ENCODE peak calls at places on chromosomes 7 and 10, in eight cellular contexts. O is psoas muscle, X is IMR-90, C is kidney, Q is MM.1S, W is thyroid gland, Y is upper lobe of left lung, D is body of pancreas. K is an unnamed sample. For H3K4me1, the result is how much of the 10 kb centered on the place peaks cover.

GRCh38 chr10:130817674-130818073 is 493.8 kb downstream of the TCERG1L start:
- DNase-seq in C (no peak), W (no peak), D (no peak), Y (no peak), X (no peak), O (no peak), Q (no peak), K (no peak)

GRCh38 chr7:32298403-32299132 is 191.6 kb downstream of the LSM5 start:
- DNase-seq in O (peak), C (peak), X (no peak), W (peak), Q (no peak), Y (no peak), D (no peak), K (no peak)

GRCh38 chr10:72126184-72126871 is 38.0 kb upstream of the SPOCK2 start:
- DNase-seq in D (no peak), W (no peak), Y (no peak), C (no peak), Q (peak), X (peak), O (no peak), K (no peak)

GRCh38 chr7:46486264-46487206 is 565.5 kb upstream of the IGFBP3 start:
- DNase-seq in W (peak), Q (no peak), D (no peak), Y (no peak), C (peak), O (peak), X (peak), K (peak)

GRCh38 chr7:50661345-50662058 is 96.3 kb upstream of the DDC start:
- DNase-seq in Y (no peak), W (no peak), C (no peak), O (no peak), Q (peak), D (no peak), X (no peak), K (no peak)

GRCh38 chr10:131888186-131888604 is 12.6 kb upstream of the PPP2R2D start:
- DNase-seq in O (no peak), X (no peak), C (peak), Y (no peak), D (no peak), Q (no peak), W (no peak), K (no peak)

GRCh38 chr7:584122-584465 is 64.4 kb upstream of the PDGFA start:
- DNase-seq in W (no peak), O (peak), D (no peak), C (peak), Q (no peak), X (no peak), Y (no peak), K (peak)

GRCh38 chr7:133670250-133670649 is 417.4 kb downstream of the EXOC4 start:
- DNase-seq in D (no peak), O (no peak), W (no peak), C (no peak), X (no peak), Y (no peak), Q (no peak), K (no peak)

GRCh38 chr7:5682889-5683670 is 98.4 kb downstream of the RNF216 start:
- DNase-seq in W (no peak), D (no peak), O (no peak), X (no peak), Q (no peak), C (no peak), Y (no peak), K (no peak)

GRCh38 chr10:60979667-60980104 is 35.7 kb upstream of the RHOBTB1 start:
- DNase-seq in O (no peak), Y (no peak), W (no peak), D (no peak), Q (no peak), X (no peak), C (no peak), K (no peak)

GRCh38 chr10:70765794-70766594 is 19.2 kb downstream of the TBATA start:
- DNase-seq in Q (no peak), D (peak), W (no peak), C (no peak), O (no peak), X (no peak), Y (peak), K (no peak)

GRCh38 chr10:133154996-133155778 is 4.8 kb upstream of the KNDC1 start:
- DNase-seq in O (no peak), Q (no peak), C (no peak), D (no peak), X (no peak), W (no peak), Y (no peak), K (no peak)

GRCh38 chr10:109429956-109430760 is 493.2 kb downstream of the XPNPEP1 start:
- DNase-seq in W (peak), X (peak), Q (no peak), Y (no peak), O (no peak), D (no peak), C (no peak), K (no peak)

GRCh38 chr7:101657171-101657570 is 28.1 kb upstream of the MYL10 start:
- DNase-seq in C (no peak), O (no peak), D (no peak), Q (no peak), Y (no peak), W (no peak), X (no peak), K (no peak)

GRCh38 chr10:125146791-125147604 is 13.4 kb downstream of the CTBP2 start:
- DNase-seq in X (peak), D (no peak), Q (peak), Y (peak), C (no peak), O (no peak), W (no peak), K (peak)

GRCh38 chr10:125148021-125148439 is 12.3 kb downstream of the CTBP2 start:
- DNase-seq in X (no peak), D (peak), O (peak), W (peak), Y (peak), Q (no peak), C (no peak), K (peak)

GRCh38 chr10:125151170-125151823 is 9.1 kb downstream of the CTBP2 start:
- DNase-seq in C (peak), O (no peak), W (no peak), D (no peak), Q (no peak), X (no peak), Y (no peak), K (no peak)

GRCh38 chr10:125149278-125150047 is 10.9 kb downstream of the CTBP2 start:
- DNase-seq in D (no peak), C (peak), Q (no peak), O (peak), X (peak), W (peak), Y (peak), K (peak)

GRCh38 chr10:125148576-125148975 is 11.8 kb downstream of the CTBP2 start:
- DNase-seq in X (no peak), Y (no peak), W (no peak), D (no peak), Q (no peak), O (no peak), C (no peak), K (no peak)
- H3K4me1 ChIP-seq in X (under half), Y (half or more), W (half or more), D (half or more), Q (under half), O (half or more), C (half or more), K (half or more)

GRCh38 chr7:17474724-17475344 is 176.4 kb downstream of the AHR start:
- DNase-seq in C (no peak), O (no peak), D (no peak), Q (no peak), W (no peak), Y (no peak), X (no peak), K (no peak)
- TF ChIP-seq CTCF in C (no peak), O (no peak), D (no peak), Q (peak), W (no peak), Y (no peak), X (no peak), K (no peak)

DNA sequence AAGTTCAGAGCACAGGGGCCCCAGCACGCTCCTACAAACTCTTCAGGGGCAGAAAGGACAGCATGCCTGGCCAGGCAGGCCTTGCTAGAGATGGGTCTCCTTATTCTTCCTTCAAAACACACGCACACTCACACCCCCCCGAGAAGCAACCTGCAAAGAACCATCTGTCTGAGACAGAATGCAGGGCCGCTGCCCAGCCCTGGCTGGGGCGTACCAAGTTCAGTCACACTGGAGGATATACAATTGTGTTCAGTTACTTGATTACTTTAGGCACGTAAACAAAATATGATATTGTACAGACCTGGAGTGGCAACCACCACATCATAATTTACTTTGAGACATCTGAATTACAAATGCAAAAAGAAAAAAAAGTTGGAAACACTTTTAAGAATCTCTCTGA is 5.7 kb downstream of the FAM53B start:
- DNase-seq in W (no peak), D (no peak), Y (no peak), X (no peak), Q (no peak), O (no peak), C (peak), K (peak)
- H3K4me1 ChIP-seq in W (half or more), D (half or more), Y (half or more), X (under half), Q (under half), O (half or more), C (half or more), K (half or more)

GRCh38 chr7:99199226-99199625 is 8.7 kb downstream of the KPNA7 start:
- DNase-seq in D (no peak), C (no peak), W (no peak), Y (no peak), X (no peak), Q (no peak), O (no peak), K (no peak)

GRCh38 chr7:99194301-99194700 is 13.6 kb downstream of the KPNA7 start:
- DNase-seq in O (no peak), X (no peak), D (no peak), C (no peak), Q (no peak), W (no peak), Y (no peak), K (no peak)

GRCh38 chr7:99197498-99197897 is 10.4 kb downstream of the KPNA7 start:
- DNase-seq in W (no peak), D (no peak), O (no peak), C (no peak), X (no peak), Y (no peak), Q (no peak), K (no peak)

GRCh38 chr7:99195867-99196266 is 12.0 kb downstream of the KPNA7 start:
- DNase-seq in C (no peak), W (no peak), D (no peak), Y (no peak), X (no peak), O (no peak), Q (no peak), K (no peak)

DNA sequence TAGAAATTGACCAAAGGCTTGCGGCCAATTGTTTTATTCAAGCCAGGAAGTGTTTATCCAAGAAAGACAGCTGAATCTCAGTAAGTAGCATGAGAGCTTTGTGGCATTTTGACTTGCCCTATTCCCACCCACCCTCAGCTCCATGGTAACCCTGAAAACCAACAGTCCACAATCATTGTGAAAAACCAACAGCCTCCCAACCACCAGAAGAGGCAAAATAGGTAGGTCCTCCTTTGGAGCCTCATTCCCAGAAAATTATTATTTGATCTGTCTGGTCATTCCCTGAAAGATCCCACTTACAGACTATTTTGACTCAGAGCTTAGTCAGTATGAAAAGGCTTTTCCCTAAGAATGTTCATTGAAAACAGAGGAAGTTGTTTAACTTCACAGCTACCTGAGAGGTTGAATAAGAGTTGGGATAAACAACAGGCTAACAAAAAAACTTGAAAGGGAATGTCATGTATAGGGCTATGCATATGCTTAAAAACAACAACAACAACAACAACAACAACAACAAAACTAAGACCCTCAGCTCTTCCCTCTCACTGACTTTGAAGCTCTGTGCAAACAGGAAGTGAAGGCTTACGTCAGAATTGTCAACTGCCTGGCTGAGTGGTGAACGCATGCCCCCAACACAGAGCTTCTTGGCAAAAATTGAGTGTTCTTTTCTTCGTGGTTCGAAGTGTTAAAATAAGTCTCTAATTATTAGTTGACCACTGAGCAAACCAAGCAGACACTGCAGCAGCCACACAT is 11.2 kb downstream of the KPNA7 start:
- DNase-seq in X (peak), Y (no peak), C (no peak), W (no peak), Q (no peak), D (no peak), O (no peak), K (no peak)
- TF ChIP-seq CTCF in X (no peak), Y (no peak), C (no peak), W (no peak), Q (no peak), D (no peak), O (no peak), K (no peak)

GRCh38 chr7:98703916-98704315 is 86.8 kb downstream of the NPTX2 start:
- DNase-seq in C (no peak), W (no peak), D (no peak), O (no peak), Q (no peak), Y (no peak), X (no peak), K (no peak)
- H3K4me1 ChIP-seq in C (under half), W (under half), D (under half), O (under half), Q (under half), Y (under half), X (under half), K (under half)

K was measured in colonic mucosa.